ENCODE peak calls at places on chromosomes 3 and 15, in ten cellular contexts. P is memory B cell; O is H7; R is epithelial cell of prostate; B is T-helper 1 cell; E is aorta; X is stimulated activated CD4-positive, alpha-beta T cell treated with anti-CD3 and anti-CD28 coated beads, TNF-alpha, amount 100 ng/mL, for 1 hour; V is midbrain; L is OCI-LY7; M is NCI-H1092 treated with DMSO at 0.1 percent for 48 hours. U is an unnamed sample.

GRCh38 chr15:34128898-34129297 is 27.0 kb downstream of the PGBD4 start:
- DNase-seq in P (no peak), O (no peak), R (no peak), B (no peak), E (no peak), X (no peak), V (no peak), L (no peak), M (no peak), U (no peak)

GRCh38 chr3:12884104-12884742 is 42.9 kb upstream of the RPL32 start:
- DNase-seq in P (no peak), O (peak; percentile 59), R (no peak), B (no peak), E (peak; percentile 83), X (no peak), V (peak; percentile 66), L (no peak), M (no peak), U (peak; percentile 54)

GRCh38 chr3:67329358-67329757 is 325.1 kb downstream of the SUCLG2 start:
- DNase-seq in P (no peak), O (no peak), R (no peak), B (no peak), E (no peak), X (no peak), V (no peak), L (no peak), M (no peak), U (no peak)

GRCh38 chr3:42725454-42725853 is 22.9 kb upstream of the HHATL start:
- DNase-seq in P (no peak), O (peak; percentile 1), R (no peak), B (no peak), E (no peak), X (no peak), V (peak; percentile 70), L (no peak), M (no peak), U (peak; percentile 86)

GRCh38 chr15:101170568-101171350 is 81.1 kb downstream of the CHSY1 start:
- DNase-seq in P (no peak), O (no peak), R (peak; percentile 33), B (no peak), E (peak; percentile 81), X (no peak), V (no peak), L (no peak), M (no peak), U (no peak)

GRCh38 chr15:98547741-98548166 is 100.6 kb upstream of the IGF1R start:
- DNase-seq in P (no peak), O (peak; percentile 75), R (no peak), B (no peak), E (no peak), X (no peak), V (no peak), L (no peak), M (no peak), U (no peak)

GRCh38 chr3:181278468-181279238 is 289.1 kb upstream of the DNAJC19 start:
- DNase-seq in P (no peak), O (peak; percentile 11), R (no peak), B (no peak), E (no peak), X (no peak), V (peak; percentile 33), L (peak; percentile 25), M (peak; percentile 17), U (peak; percentile 48)

GRCh38 chr3:68666409-68667193 is 265.7 kb downstream of the TAFA4 start:
- DNase-seq in P (no peak), O (no peak), R (no peak), B (no peak), E (no peak), X (no peak), V (no peak), L (no peak), M (no peak), U (peak; percentile 68)

GRCh38 chr3:88180398-88180999 is 30.7 kb downstream of the C3orf38 start:
- DNase-seq in P (no peak), O (no peak), R (no peak), B (no peak), E (no peak), X (no peak), V (peak; percentile 53), L (peak; percentile 68), M (peak; percentile 18), U (no peak)

GRCh38 chr15:101372960-101373525 is 78.0 kb upstream of the SNRPA1 start:
- DNase-seq in P (no peak), O (peak; percentile 78), R (no peak), B (no peak), E (no peak), X (no peak), V (no peak), L (no peak), M (no peak), U (peak; percentile 27)

GRCh38 chr15:66294157-66294931 is 976 bp downstream of the DIS3L start:
- DNase-seq in P (no peak), O (no peak), R (no peak), B (no peak), E (no peak), X (no peak), V (no peak), L (peak; percentile 70), M (peak; percentile 49), U (peak; percentile 40)

GRCh38 chr15:71780349-71780976 is 29.9 kb upstream of the NR2E3 start:
- DNase-seq in P (peak; percentile 33), O (peak; percentile 88), R (no peak), B (no peak), E (no peak), X (no peak), V (peak; percentile 26), L (peak; percentile 73), M (no peak), U (no peak)

GRCh38 chr15:89883518-89883917 is 10.3 kb downstream of the AP3S2 start:
- DNase-seq in P (no peak), O (no peak), R (no peak), B (no peak), E (no peak), X (no peak), V (no peak), L (no peak), M (no peak), U (no peak)

U was measured in putamen.